ENCODE peak calls at places on chromosomes 3 and 15, in six cellular contexts. C is K562, D is H1, N is GM12891, F is GM12878, S is HepG2. Z is an unnamed sample.

GRCh38 chr3:78642471-78642870 is 1125.3 kb downstream of the ROBO1 start:
- DNase-seq in D (no peak), C (no peak), N (no peak), F (no peak), S (no peak), Z (no peak)

GRCh38 chr3:13277860-13278531 is 142.1 kb downstream of the NUP210 start:
- DNase-seq in F (no peak), S (no peak), C (peak), N (no peak), D (no peak), Z (no peak)

GRCh38 chr3:160224256-160224655 is 966 bp upstream of the C3orf80 start:
- DNase-seq in F (no peak), D (peak), S (no peak), C (no peak), N (no peak), Z (no peak)

GRCh38 chr15:22988811-22989210 is 8.6 kb upstream of the CYFIP1 start:
- DNase-seq in S (no peak), C (no peak), D (no peak), N (no peak), F (no peak), Z (no peak)

GRCh38 chr15:72074335-72075060 is 43.5 kb downstream of the MYO9A start:
- DNase-seq in D (no peak), C (no peak), F (no peak), S (no peak), N (no peak), Z (no peak)

GRCh38 chr15:27087651-27088583 is 116.9 kb downstream of the GABRG3 start:
- DNase-seq in N (no peak), S (no peak), F (no peak), D (no peak), C (peak), Z (no peak)

GRCh38 chr3:194952882-194953281 is 267.2 kb downstream of the FAM43A start:
- DNase-seq in C (no peak), S (peak), D (no peak), F (no peak), N (no peak), Z (no peak)

GRCh38 chr15:88375234-88375926 is 91.8 kb downstream of the MRPL46 start:
- DNase-seq in F (no peak), S (no peak), C (no peak), N (no peak), D (peak), Z (no peak)

GRCh38 chr3:168476360-168476980 is 380.7 kb upstream of the GOLIM4 start:
- DNase-seq in F (no peak), N (no peak), S (no peak), C (no peak), D (no peak), Z (no peak)

GRCh38 chr3:142098974-142099373 is 50.4 kb downstream of the TFDP2 start:
- DNase-seq in S (no peak), D (no peak), F (no peak), C (peak), N (no peak), Z (no peak)

GRCh38 chr15:47975422-47975821 is 145.4 kb upstream of the SLC24A5 start:
- DNase-seq in F (no peak), N (no peak), C (no peak), D (no peak), S (no peak), Z (no peak)

GRCh38 chr15:98994892-98995291 is 12.7 kb downstream of the PGPEP1L start:
- DNase-seq in D (no peak), F (no peak), C (no peak), N (no peak), S (no peak), Z (no peak)

GRCh38 chr3:138459619-138460535 is 25.5 kb downstream of the ESYT3 start:
- DNase-seq in N (no peak), S (no peak), F (no peak), D (peak), C (no peak), Z (no peak)

GRCh38 chr15:41825572-41826535 is 2.0 kb upstream of the JMJD7 start:
- DNase-seq in D (no peak), F (no peak), C (no peak), N (no peak), S (no peak), Z (no peak)

GRCh38 chr3:106457278-106458210 is 588.7 kb upstream of the CBLB start:
- DNase-seq in S (no peak), N (peak), F (peak), C (no peak), D (no peak), Z (peak)

GRCh38 chr3:108598375-108598774 is 8.9 kb downstream of the DZIP3 start:
- DNase-seq in N (no peak), S (no peak), F (no peak), C (peak), D (no peak), Z (no peak)
- TF ChIP-seq POLR2A in N (no peak), S (no peak), F (no peak), C (no peak), D (no peak), Z (no peak)

DNA sequence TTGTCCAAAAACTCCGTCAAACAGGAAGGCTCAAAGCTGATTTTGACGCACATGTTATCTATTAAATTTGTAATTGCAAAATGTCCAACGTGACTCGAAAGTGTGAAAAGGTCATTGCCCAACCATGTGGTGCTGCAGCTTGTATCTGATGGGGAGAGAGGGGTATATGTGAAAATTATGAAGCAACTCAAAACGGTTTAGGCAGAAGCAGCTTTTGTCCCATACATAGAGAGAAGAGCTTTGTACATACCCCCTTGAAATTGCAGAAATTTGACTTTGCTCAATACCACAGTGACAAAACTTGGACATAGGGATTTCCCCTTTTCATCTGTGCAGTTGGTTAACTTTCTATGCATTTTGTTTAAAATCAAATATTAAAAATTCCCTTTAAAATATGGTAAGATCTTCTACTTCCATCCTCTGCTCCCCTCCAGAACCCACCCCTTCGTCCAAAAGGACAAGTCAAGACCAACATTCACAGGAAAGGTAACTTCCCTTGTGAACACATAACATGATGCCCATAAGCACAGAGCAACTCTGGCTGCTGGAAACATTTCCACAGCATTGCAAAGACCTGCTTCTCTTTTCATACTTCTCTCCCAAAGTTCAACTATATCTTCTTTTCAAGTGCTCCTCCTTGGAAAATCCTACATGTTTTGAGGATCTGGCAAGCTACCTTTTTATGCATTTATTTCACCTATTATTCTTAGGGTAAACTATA is 253.7 kb upstream of the THBS1 start:
- DNase-seq in C (no peak), N (no peak), S (no peak), F (no peak), D (no peak), Z (no peak)
- TF ChIP-seq POLR2AphosphoS5 in C (no peak), N (no peak), S (no peak), F (no peak), D (no peak), Z (no peak)

DNA sequence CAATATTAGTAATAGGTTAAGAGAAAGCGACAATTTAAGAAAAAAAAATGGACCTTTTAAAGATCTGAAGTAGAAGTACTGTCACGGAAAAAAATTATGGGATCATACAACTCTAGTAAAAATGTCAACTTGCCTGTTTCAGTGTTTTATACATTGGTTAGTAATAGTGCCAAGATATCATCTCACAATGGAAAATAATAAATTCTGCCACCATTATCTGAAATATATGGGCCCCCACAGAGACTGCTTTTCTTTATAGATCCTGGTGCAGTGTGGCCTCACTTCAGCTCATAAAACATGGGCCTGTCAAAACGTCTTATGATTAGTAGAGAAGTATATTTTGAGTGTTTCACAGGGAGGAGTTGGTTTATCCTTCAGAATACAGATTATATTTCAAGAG is 266.3 kb upstream of the EPHA6 start:
- DNase-seq in N (no peak), D (no peak), F (no peak), C (no peak), S (no peak), Z (no peak)
- TF ChIP-seq TAF1 in N (no peak), D (no peak), F (no peak), C (no peak), S (no peak), Z (no peak)

DNA sequence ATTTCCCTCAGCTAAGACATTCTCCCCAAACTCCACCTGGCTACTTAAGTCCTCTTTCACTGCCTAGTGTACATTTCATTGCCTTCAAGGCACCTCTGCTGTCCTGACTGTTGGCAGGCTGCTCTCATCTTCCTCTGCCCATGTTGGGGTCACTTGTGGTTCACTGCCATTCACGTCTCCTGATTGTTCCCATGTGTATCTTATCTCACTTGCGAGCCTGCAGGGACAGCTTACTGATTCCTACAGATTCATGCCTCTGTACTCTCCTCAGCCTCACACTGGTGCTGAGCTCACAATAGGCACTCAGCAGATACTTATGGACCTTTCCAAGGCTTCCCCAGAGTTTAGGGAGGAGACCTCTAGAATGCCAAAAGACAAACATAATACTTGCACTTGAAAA is 28.8 kb upstream of the ANP32A start:
- DNase-seq in N (no peak), D (no peak), C (no peak), S (no peak), F (no peak), Z (no peak)
- TF ChIP-seq POLR2A in N (no peak), D (no peak), C (no peak), S (no peak), F (no peak), Z (no peak)

GRCh38 chr3:58059349-58060321 is 51.4 kb downstream of the FLNB start:
- DNase-seq in N (no peak), C (no peak), D (no peak), F (no peak), S (peak), Z (no peak)
- TF ChIP-seq POLR2AphosphoS5 in N (no peak), C (peak), D (no peak), F (no peak), S (peak), Z (no peak)

GRCh38 chr15:37138586-37138985 is 38.2 kb upstream of the MEIS2 start:
- DNase-seq in C (no peak), N (no peak), F (no peak), D (no peak), S (no peak), Z (no peak)

GRCh38 chr15:37140531-37141053 is 40.2 kb upstream of the MEIS2 start:
- DNase-seq in D (no peak), F (no peak), C (no peak), N (no peak), S (no peak), Z (no peak)

GRCh38 chr15:37143351-37143750 is 43.0 kb upstream of the MEIS2 start:
- DNase-seq in S (no peak), F (no peak), N (no peak), C (no peak), D (no peak), Z (no peak)

GRCh38 chr15:37137221-37137620 is 36.9 kb upstream of the MEIS2 start:
- DNase-seq in D (no peak), C (no peak), S (no peak), F (no peak), N (no peak), Z (no peak)

DNA sequence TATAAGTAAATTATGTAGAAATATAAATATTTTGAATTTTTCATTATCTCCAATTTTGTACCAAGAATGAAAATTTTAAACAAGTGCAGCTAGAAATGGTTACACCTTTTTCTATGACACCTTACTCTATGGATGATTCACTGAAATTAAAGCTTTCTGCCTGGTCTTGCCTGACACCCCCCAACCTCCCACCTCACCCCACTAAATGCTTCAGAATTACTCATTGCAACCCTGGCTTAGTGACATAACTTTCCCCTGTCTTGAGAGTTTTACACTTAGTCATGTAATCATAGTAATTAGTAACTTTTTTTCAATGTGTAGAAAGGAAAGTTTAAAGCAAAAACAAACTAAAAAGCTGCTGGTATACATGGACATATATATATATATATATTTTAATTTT is 42.0 kb upstream of the MEIS2 start:
- DNase-seq in N (no peak), S (no peak), F (no peak), C (no peak), D (no peak), Z (no peak)
- TF ChIP-seq TAF1 in N (no peak), S (no peak), F (no peak), C (no peak), D (no peak), Z (no peak)

DNA sequence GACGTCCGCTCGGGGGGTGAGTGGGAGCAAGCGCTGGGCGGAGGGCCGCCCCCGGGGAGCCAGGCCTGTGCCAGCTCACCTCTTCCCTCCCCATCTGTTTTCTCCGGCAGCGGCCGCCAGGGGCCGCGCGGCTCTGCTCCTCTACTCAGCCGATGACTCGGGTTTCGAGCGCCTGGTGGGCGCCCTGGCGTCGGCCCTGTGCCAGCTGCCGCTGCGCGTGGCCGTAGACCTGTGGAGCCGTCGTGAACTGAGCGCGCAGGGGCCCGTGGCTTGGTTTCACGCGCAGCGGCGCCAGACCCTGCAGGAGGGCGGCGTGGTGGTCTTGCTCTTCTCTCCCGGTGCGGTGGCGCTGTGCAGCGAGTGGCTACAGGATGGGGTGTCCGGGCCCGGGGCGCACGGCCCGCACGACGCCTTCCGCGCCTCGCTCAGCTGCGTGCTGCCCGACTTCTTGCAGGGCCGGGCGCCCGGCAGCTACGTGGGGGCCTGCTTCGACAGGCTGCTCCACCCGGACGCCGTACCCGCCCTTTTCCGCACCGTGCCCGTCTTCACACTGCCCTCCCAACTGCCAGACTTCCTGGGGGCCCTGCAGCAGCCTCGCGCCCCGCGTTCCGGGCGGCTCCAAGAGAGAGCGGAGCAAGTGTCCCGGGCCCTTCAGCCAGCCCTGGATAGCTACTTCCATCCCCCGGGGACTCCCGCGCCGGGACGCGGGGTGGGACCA is 632 bp upstream of the CRELD1 start:
- DNase-seq in D (peak), C (peak), S (peak), N (peak), F (peak), Z (peak)
- TF ChIP-seq POLR2A in D (peak), C (no peak), S (peak), N (no peak), F (peak), Z (no peak)

DNA sequence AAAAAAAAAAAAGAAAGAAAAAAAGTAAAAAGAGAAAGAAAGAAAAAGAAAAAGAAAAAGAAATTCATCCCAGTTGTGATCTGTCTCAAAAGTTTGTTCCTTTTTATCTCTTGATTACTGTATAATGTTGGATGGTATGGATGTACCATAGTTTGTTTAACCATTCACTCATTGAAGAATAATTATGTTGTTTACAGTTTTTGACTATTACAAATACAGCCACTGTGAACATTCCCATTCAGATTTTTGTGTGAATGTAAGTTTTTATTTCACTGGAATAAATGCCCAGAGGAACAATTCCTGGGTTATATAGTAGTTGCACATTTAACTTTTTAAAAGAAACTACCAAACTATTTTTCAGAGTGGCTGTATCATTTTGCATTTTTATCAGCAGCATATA is 10.3 kb upstream of the CCR8 start:
- DNase-seq in F (no peak), N (no peak), C (no peak), S (no peak), D (no peak), Z (no peak)
- TF ChIP-seq POLR2AphosphoS5 in F (no peak), N (no peak), C (no peak), S (no peak), D (no peak), Z (no peak)